ENCODE peak calls at places on chromosome 18, in four cellular contexts. One of them, this sample, is unnamed.

GRCh38 chr18:75210274-75211001 is at the start of gene TSHZ1:
- DNase-seq in adrenal gland: peak
- DNase-seq in cardiac muscle cell: peak
- DNase-seq in cardiac fibroblast: peak
- DNase-seq in this sample: peak

GRCh38 chr18:32730620-32731021 is 42.2 kb downstream of the KLHL14 start:
- DNase-seq in adrenal gland: no peak
- DNase-seq in cardiac muscle cell: no peak
- DNase-seq in cardiac fibroblast: no peak
- DNase-seq in this sample: peak

GRCh38 chr18:31487251-31488015 is 10.5 kb upstream of the DSG2 start:
- DNase-seq in cardiac muscle cell: no peak
- DNase-seq in adrenal gland: no peak
- DNase-seq in cardiac fibroblast: peak
- DNase-seq in this sample: peak

GRCh38 chr18:7626175-7626921 is 59.2 kb downstream of the PTPRM start:
- DNase-seq in cardiac fibroblast: no peak
- DNase-seq in cardiac muscle cell: no peak
- DNase-seq in adrenal gland: no peak
- DNase-seq in this sample: no peak

GRCh38 chr18:70991577-70991976 is 702.7 kb downstream of the SOCS6 start:
- DNase-seq in adrenal gland: no peak
- DNase-seq in cardiac muscle cell: no peak
- DNase-seq in cardiac fibroblast: no peak
- DNase-seq in this sample: peak

GRCh38 chr18:70453058-70453775 is 164.4 kb downstream of the SOCS6 start:
- DNase-seq in cardiac muscle cell: no peak
- DNase-seq in cardiac fibroblast: peak
- DNase-seq in adrenal gland: no peak
- DNase-seq in this sample: no peak

GRCh38 chr18:74453642-74454198 is 3.4 kb downstream of the DIPK1C start:
- DNase-seq in cardiac muscle cell: no peak
- DNase-seq in cardiac fibroblast: no peak
- DNase-seq in adrenal gland: no peak
- DNase-seq in this sample: no peak

GRCh38 chr18:48199399-48199798 is 209.8 kb downstream of the ZBTB7C start:
- DNase-seq in cardiac fibroblast: no peak
- DNase-seq in cardiac muscle cell: no peak
- DNase-seq in adrenal gland: no peak
- DNase-seq in this sample: no peak

GRCh38 chr18:44914028-44914427 is 233.3 kb downstream of the SETBP1 start:
- DNase-seq in cardiac fibroblast: no peak
- DNase-seq in cardiac muscle cell: no peak
- DNase-seq in adrenal gland: no peak
- DNase-seq in this sample: no peak

GRCh38 chr18:53382870-53383269 is 841.6 kb downstream of the MBD2 start:
- DNase-seq in cardiac fibroblast: no peak
- DNase-seq in adrenal gland: no peak
- DNase-seq in cardiac muscle cell: no peak
- DNase-seq in this sample: no peak

GRCh38 chr18:35661483-35662146 is 80.1 kb downstream of the GALNT1 start:
- DNase-seq in cardiac fibroblast: no peak
- DNase-seq in cardiac muscle cell: no peak
- DNase-seq in adrenal gland: no peak
- DNase-seq in this sample: no peak

GRCh38 chr18:58793361-58793760 is 71.3 kb upstream of the ZNF532 start:
- DNase-seq in cardiac muscle cell: peak
- DNase-seq in cardiac fibroblast: peak
- DNase-seq in adrenal gland: no peak
- DNase-seq in this sample: peak

GRCh38 chr18:50232419-50232818 is 33.9 kb downstream of the CFAP53 start:
- DNase-seq in adrenal gland: no peak
- DNase-seq in cardiac muscle cell: peak
- DNase-seq in cardiac fibroblast: no peak
- DNase-seq in this sample: no peak

GRCh38 chr18:28511421-28511821 is 334.5 kb upstream of the CDH2 start:
- DNase-seq in cardiac fibroblast: peak
- DNase-seq in adrenal gland: no peak
- DNase-seq in cardiac muscle cell: no peak
- DNase-seq in this sample: peak

GRCh38 chr18:52694804-52695203 is 354.8 kb downstream of the DCC start:
- DNase-seq in adrenal gland: no peak
- DNase-seq in cardiac fibroblast: peak
- DNase-seq in cardiac muscle cell: no peak
- DNase-seq in this sample: peak

GRCh38 chr18:26813043-26813442 is 52.5 kb downstream of the AQP4 start:
- DNase-seq in cardiac fibroblast: peak
- DNase-seq in cardiac muscle cell: peak
- DNase-seq in adrenal gland: peak
- DNase-seq in this sample: no peak

GRCh38 chr18:48027401-48027931 is 97.0 kb upstream of the SMAD2 start:
- DNase-seq in cardiac muscle cell: no peak
- DNase-seq in cardiac fibroblast: peak
- DNase-seq in adrenal gland: no peak
- DNase-seq in this sample: no peak

GRCh38 chr18:35064291-35064690 is 23.1 kb downstream of the MAPRE2 start:
- DNase-seq in cardiac muscle cell: no peak
- DNase-seq in cardiac fibroblast: no peak
- DNase-seq in adrenal gland: no peak
- DNase-seq in this sample: no peak

GRCh38 chr18:62081248-62081647 is 105.6 kb downstream of the PIGN start:
- DNase-seq in adrenal gland: no peak
- DNase-seq in cardiac fibroblast: no peak
- DNase-seq in cardiac muscle cell: no peak
- DNase-seq in this sample: no peak

GRCh38 chr18:68494802-68495560 is 219.9 kb downstream of the TMX3 start:
- DNase-seq in adrenal gland: no peak
- DNase-seq in cardiac fibroblast: peak
- DNase-seq in cardiac muscle cell: no peak
- DNase-seq in this sample: peak

GRCh38 chr18:55287146-55287806 is 300.7 kb downstream of the TCF4 start:
- DNase-seq in cardiac fibroblast: no peak
- DNase-seq in cardiac muscle cell: peak
- DNase-seq in adrenal gland: no peak
- DNase-seq in this sample: no peak

GRCh38 chr18:56721031-56721430 is 69.9 kb downstream of the WDR7 start:
- DNase-seq in cardiac fibroblast: no peak
- DNase-seq in cardiac muscle cell: no peak
- DNase-seq in adrenal gland: no peak
- DNase-seq in this sample: no peak

GRCh38 chr18:58848685-58849084 is 16.0 kb upstream of the ZNF532 start:
- DNase-seq in cardiac muscle cell: no peak
- DNase-seq in adrenal gland: no peak
- DNase-seq in cardiac fibroblast: peak
- DNase-seq in this sample: no peak

GRCh38 chr18:34837769-34838194 is 127.7 kb downstream of the DTNA start:
- DNase-seq in adrenal gland: no peak
- DNase-seq in cardiac muscle cell: no peak
- DNase-seq in cardiac fibroblast: peak
- DNase-seq in this sample: no peak

GRCh38 chr18:74896390-74896991 is 298.8 kb downstream of the ZNF407 start:
- DNase-seq in cardiac fibroblast: peak
- DNase-seq in cardiac muscle cell: peak
- DNase-seq in adrenal gland: peak
- DNase-seq in this sample: peak

GRCh38 chr18:5440297-5440696 is 103.5 kb downstream of the EPB41L3 start:
- DNase-seq in cardiac muscle cell: no peak
- DNase-seq in cardiac fibroblast: peak
- DNase-seq in adrenal gland: no peak
- DNase-seq in this sample: no peak

GRCh38 chr18:28013064-28013463 is 163.9 kb downstream of the CDH2 start:
- DNase-seq in cardiac muscle cell: no peak
- DNase-seq in adrenal gland: no peak
- DNase-seq in cardiac fibroblast: peak
- DNase-seq in this sample: no peak

GRCh38 chr18:55239764-55240163 is 280.5 kb upstream of the CCDC68 start:
- DNase-seq in cardiac fibroblast: peak
- DNase-seq in cardiac muscle cell: no peak
- DNase-seq in adrenal gland: no peak
- DNase-seq in this sample: no peak

GRCh38 chr18:25298853-25299274 is 53.1 kb downstream of the ZNF521 start:
- DNase-seq in cardiac fibroblast: peak
- DNase-seq in cardiac muscle cell: no peak
- DNase-seq in adrenal gland: peak
- DNase-seq in this sample: peak

GRCh38 chr18:23300211-23300887 is 152.7 kb upstream of the RIOK3 start:
- DNase-seq in cardiac fibroblast: no peak
- DNase-seq in cardiac muscle cell: no peak
- DNase-seq in adrenal gland: no peak
- DNase-seq in this sample: peak

GRCh38 chr18:35770360-35770759 is 188.8 kb downstream of the GALNT1 start:
- DNase-seq in cardiac fibroblast: no peak
- DNase-seq in adrenal gland: no peak
- DNase-seq in cardiac muscle cell: no peak
- DNase-seq in this sample: no peak

GRCh38 chr18:50686409-50686808 is 126.5 kb downstream of the MAPK4 start:
- DNase-seq in cardiac muscle cell: no peak
- DNase-seq in adrenal gland: no peak
- DNase-seq in cardiac fibroblast: no peak
- DNase-seq in this sample: no peak

DNA sequence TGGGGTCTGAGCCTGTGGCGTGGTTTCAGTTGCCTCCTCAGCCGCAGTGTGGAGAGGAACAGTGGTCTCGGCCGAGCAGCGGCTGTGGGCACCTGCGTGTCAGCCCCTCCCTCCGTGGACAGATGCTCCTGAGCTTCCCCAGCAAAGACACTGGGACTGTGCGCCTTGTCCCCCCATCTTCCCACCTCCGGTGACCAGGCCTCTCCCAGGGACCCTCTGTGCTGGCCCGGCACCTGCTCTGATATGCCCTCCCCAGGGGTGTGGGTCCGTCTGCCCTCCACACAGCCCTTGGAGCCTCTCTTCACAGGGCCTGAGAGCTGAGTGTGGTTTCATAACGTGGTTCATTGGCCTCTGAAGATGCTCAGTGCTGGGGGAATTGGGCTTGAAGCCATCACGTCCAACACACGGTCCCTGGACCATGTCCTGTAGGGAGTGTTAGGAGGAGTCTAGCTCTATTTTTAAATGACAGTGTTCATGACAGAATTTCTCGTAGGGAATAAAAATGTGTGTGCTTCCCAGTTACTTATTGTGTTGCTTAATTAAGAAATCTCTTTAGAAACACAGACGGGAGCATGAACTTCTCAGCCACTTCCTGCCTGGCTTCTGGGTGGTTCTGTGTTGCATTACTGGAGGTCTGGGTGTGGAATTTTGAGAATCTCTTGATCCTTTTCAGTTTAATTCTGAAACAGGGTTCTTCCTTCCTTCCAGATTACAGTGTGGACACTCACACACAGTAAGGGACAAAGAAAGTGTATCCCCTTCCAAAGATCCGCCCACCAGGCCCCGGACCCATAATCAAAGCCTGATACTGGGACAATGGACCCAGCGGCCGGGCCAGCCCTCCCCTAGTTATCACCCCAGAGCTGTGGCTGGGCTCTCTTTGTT is 110.7 kb downstream of the NFATC1 start:
- DNase-seq in cardiac muscle cell: no peak
- DNase-seq in cardiac fibroblast: peak
- DNase-seq in adrenal gland: no peak
- DNase-seq in this sample: peak
- H3K4me3 ChIP-seq in cardiac muscle cell: no peak
- H3K4me3 ChIP-seq in cardiac fibroblast: no peak
- H3K4me3 ChIP-seq in adrenal gland: peak
- H3K4me3 ChIP-seq in this sample: no peak

DNA sequence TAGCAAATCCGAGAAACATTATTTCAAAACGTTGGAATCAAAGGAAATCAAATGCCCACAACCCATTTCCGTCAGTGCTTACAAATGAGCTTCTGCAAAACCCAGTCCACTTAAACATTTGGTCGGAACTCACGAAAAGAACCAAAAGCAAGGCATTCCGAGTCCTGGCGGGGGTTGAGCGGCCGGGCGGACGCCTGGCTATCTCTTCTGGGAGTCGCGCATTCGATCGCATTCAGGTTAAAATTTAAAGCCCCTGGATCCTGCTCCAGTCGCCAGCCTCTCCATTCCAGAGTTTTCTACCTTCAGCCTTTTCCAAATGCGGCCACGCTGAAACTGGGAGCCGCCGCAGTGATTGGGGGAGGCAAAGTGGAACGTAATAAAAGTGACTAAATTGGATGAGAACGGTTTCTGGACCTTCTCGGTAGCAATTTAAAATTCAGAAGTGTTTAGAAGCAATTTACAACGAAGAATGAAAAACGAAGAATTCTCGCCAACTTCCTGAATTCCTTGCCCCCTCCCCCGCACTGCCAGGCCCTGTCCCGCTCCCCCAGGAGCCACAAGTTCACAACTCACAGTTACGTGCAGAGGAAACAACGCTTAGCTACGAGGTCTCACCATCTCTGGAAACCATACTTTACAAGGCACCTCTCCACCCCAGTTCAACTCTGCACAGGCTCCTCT is 1.8 kb upstream of the GATA6 start:
- DNase-seq in cardiac muscle cell: peak
- DNase-seq in cardiac fibroblast: peak
- DNase-seq in adrenal gland: peak
- DNase-seq in this sample: peak
- H3K4me3 ChIP-seq in cardiac muscle cell: peak
- H3K4me3 ChIP-seq in cardiac fibroblast: peak
- H3K4me3 ChIP-seq in adrenal gland: peak
- H3K4me3 ChIP-seq in this sample: peak

DNA sequence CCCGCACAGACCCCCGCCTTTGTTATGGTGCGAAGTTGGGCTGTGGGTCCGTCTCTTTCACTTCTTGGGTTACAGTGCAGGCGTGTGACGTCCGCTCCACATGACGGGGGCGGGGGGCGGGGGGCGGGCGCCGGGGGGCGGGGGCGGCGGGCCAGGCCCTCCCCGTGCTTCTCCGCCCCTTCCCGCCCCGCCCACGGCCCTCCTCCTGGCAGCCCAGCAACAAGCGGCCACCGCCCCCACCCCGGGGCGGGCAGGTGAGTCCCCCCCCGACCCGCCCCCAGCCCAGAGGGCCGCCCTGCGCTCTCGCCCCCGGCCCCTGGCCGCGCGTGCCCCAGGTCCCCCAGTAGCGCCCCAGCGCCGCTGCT is 3.6 kb downstream of the ZNF516 start:
- DNase-seq in adrenal gland: peak
- DNase-seq in cardiac fibroblast: peak
- DNase-seq in cardiac muscle cell: peak
- DNase-seq in this sample: peak
- H3K4me3 ChIP-seq in adrenal gland: peak
- H3K4me3 ChIP-seq in cardiac fibroblast: peak
- H3K4me3 ChIP-seq in cardiac muscle cell: peak
- H3K4me3 ChIP-seq in this sample: peak

DNA sequence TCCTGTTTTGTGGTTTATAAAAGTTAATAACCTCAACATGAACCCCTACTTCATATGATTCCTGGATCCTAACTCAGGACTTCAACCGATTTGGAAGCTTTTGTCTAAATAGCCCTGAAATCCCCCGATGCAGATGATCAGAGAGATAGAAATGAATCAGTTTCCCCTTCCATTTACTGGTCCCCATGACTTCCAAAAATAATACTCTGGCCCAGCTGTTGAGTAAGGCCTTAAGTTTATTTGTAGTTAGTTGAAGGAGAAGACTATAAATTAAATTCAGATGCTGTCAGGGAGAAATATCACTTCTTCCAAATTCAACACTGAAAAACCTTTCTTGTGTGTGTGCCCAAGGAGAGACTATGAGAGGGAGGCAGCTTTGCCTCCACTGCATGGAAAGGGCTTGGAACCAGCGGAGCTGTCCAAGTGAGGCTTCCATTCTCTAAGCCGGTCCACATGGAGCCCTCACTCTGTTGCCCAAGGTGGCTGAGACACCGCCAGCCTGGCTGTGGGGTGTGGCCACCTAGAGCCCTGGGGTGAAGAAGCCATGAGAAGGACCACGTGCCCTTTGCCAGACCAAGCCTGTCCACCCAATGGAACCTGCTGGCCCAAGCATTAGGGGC is 53.6 kb downstream of the PIEZO2 start:
- DNase-seq in cardiac fibroblast: no peak
- DNase-seq in cardiac muscle cell: no peak
- DNase-seq in adrenal gland: no peak
- DNase-seq in this sample: no peak
- H3K4me3 ChIP-seq in cardiac fibroblast: no peak
- H3K4me3 ChIP-seq in cardiac muscle cell: no peak
- H3K4me3 ChIP-seq in adrenal gland: no peak
- H3K4me3 ChIP-seq in this sample: no peak

This sample was measured in astrocyte of the spinal cord.